ENCODE peak calls at places on chromosome 2, in six cellular contexts. G, N, I, X, O and K are unnamed samples.

GRCh38 chr2:200378652-200379290 is 72.3 kb downstream of the SPATS2L start:
- DNase-seq in O (no peak), I (no peak), X (peak), N (no peak), G (no peak), K (peak)

GRCh38 chr2:158968396-158969161 is at the start of gene TANC1:
- DNase-seq in O (peak), G (peak), N (peak), X (peak), I (no peak), K (peak)

GRCh38 chr2:62706721-62707516 is 1.4 kb downstream of the EHBP1 start:
- DNase-seq in X (peak), G (no peak), N (no peak), I (no peak), O (no peak), K (no peak)

GRCh38 chr2:70990216-70990615 is 4.5 kb downstream of the TEX261 start:
- DNase-seq in I (no peak), X (no peak), N (no peak), G (no peak), O (no peak), K (no peak)

GRCh38 chr2:44955593-44956449 is 14.3 kb downstream of the SIX3 start:
- DNase-seq in G (peak), O (peak), I (no peak), X (peak), N (peak), K (peak)

GRCh38 chr2:49621014-49621413 is 466.7 kb upstream of the FSHR start:
- DNase-seq in N (no peak), G (no peak), I (no peak), O (no peak), X (no peak), K (no peak)

GRCh38 chr2:166180951-166181812 is 53.4 kb upstream of the SCN1A start:
- DNase-seq in G (peak), X (peak), I (peak), N (peak), O (no peak), K (peak)

GRCh38 chr2:231342111-231342711 is 53.3 kb upstream of the B3GNT7 start:
- DNase-seq in X (no peak), O (no peak), I (no peak), G (no peak), N (no peak), K (no peak)

GRCh38 chr2:138090330-138090729 is 126.1 kb downstream of the HNMT start:
- DNase-seq in I (no peak), X (peak), O (no peak), G (no peak), N (peak), K (peak)

GRCh38 chr2:161199885-161200284 is 39.7 kb downstream of the TANK start:
- DNase-seq in N (no peak), X (no peak), O (no peak), I (no peak), G (no peak), K (no peak)

GRCh38 chr2:63465633-63466032 is 122.6 kb downstream of the WDPCP start:
- DNase-seq in N (peak), X (no peak), I (no peak), O (no peak), G (no peak), K (peak)

GRCh38 chr2:167293172-167293781 is 405.0 kb downstream of the XIRP2 start:
- DNase-seq in G (peak), O (no peak), X (no peak), N (peak), I (no peak), K (peak)

GRCh38 chr2:37543967-37544366 is 127.5 kb downstream of the CDC42EP3 start:
- DNase-seq in G (no peak), O (no peak), X (no peak), N (no peak), I (no peak), K (no peak)